ENCODE peak calls at places on chromosomes 3 and 15, in seven cellular contexts. J is GM12865, Q is tibial artery, Y is upper lobe of right lung, G is NB4, N is cardiac muscle cell, H is transverse colon. C is an unnamed sample.

GRCh38 chr3:128499724-128500275 is 6.8 kb upstream of the GATA2 start:
- DNase-seq in J (no peak), Q (no peak), Y (no peak), G (no peak), N (peak; percentile 46), H (no peak), C (no peak)

GRCh38 chr3:143450656-143451055 is 331.1 kb downstream of the CHST2 start:
- DNase-seq in J (no peak), Q (no peak), Y (no peak), G (no peak), N (no peak), H (no peak), C (no peak)

GRCh38 chr3:161217496-161217895 is 3.6 kb upstream of the NMD3 start:
- DNase-seq in J (no peak), Q (no peak), Y (no peak), G (peak; percentile 66), N (peak; percentile 7), H (no peak), C (no peak)

GRCh38 chr3:50122661-50123391 is 32.3 kb upstream of the SEMA3F start:
- DNase-seq in J (no peak), Q (no peak), Y (peak; percentile 60), G (no peak), N (no peak), H (no peak), C (no peak)

GRCh38 chr15:26901036-26901435 is 34.2 kb downstream of the GABRA5 start:
- DNase-seq in J (no peak), Q (no peak), Y (no peak), G (no peak), N (no peak), H (no peak), C (peak; percentile 97)

GRCh38 chr3:116059421-116060096 is 385.7 kb downstream of the LSAMP start:
- DNase-seq in J (no peak), Q (no peak), Y (no peak), G (no peak), N (peak; percentile 29), H (no peak), C (no peak)

GRCh38 chr15:29268706-29269484 is 727 bp downstream of the NSMCE3 start:
- DNase-seq in J (peak; percentile 70), Q (peak; percentile 21), Y (peak; percentile 68), G (peak; percentile 52), N (peak; percentile 33), H (peak; percentile 47), C (no peak)

GRCh38 chr15:89845305-89845893 is 30.7 kb upstream of the ANPEP start:
- DNase-seq in J (no peak), Q (no peak), Y (no peak), G (no peak), N (peak; percentile 89), H (no peak), C (no peak)

GRCh38 chr15:98160236-98160635 is 199.7 kb downstream of the ARRDC4 start:
- DNase-seq in J (peak; percentile 69), Q (no peak), Y (no peak), G (peak; percentile 96), N (no peak), H (no peak), C (no peak)

GRCh38 chr3:50078091-50078490 is 10.6 kb upstream of the RBM5 start:
- DNase-seq in J (no peak), Q (no peak), Y (no peak), G (no peak), N (no peak), H (no peak), C (no peak)

GRCh38 chr3:195517030-195517429 is 26.1 kb downstream of the PPP1R2 start:
- DNase-seq in J (no peak), Q (no peak), Y (no peak), G (no peak), N (no peak), H (no peak), C (no peak)

DNA sequence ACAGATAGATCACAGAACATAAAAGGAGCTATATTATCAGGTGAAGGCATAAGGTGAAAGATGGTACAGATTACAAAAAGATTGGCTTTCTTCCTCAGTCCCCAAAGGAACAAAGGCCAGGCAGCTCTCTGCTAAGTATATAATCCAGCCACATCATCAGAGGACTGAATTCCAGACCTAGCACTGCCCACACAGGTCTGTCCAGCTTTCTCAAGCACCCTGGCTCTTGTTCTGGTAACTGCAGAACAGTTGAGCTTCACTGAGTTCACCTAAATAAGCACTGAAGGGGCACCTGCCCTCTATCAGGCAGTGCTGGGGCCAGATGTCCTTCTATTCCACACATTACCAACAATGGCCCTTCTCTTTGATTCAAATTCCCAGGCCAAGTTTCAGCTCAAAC is 6.3 kb downstream of the DUOXA1 start:
- DNase-seq in J (no peak), Q (no peak), Y (peak; percentile 51), G (no peak), N (no peak), H (no peak), C (no peak)
- H3K4me3 ChIP-seq in J (no peak overlapping the region), Q (no peak overlapping the region), Y (no peak overlapping the region), G (no peak overlapping the region), N (no peak overlapping the region), H (no peak overlapping the region), C (no peak overlapping the region)

GRCh38 chr3:147356909-147357733 is 49.2 kb downstream of the ZIC4 start:
- DNase-seq in J (no peak), Q (no peak), Y (no peak), G (no peak), N (no peak), H (no peak), C (no peak)

GRCh38 chr3:147358144-147358992 is 48.0 kb downstream of the ZIC4 start:
- DNase-seq in J (no peak), Q (no peak), Y (no peak), G (no peak), N (no peak), H (no peak), C (no peak)

GRCh38 chr3:147354621-147355020 is 51.7 kb downstream of the ZIC4 start:
- DNase-seq in J (no peak), Q (no peak), Y (no peak), G (no peak), N (no peak), H (no peak), C (no peak)

GRCh38 chr3:147355104-147355854 is 51.1 kb downstream of the ZIC4 start:
- DNase-seq in J (no peak), Q (no peak), Y (no peak), G (no peak), N (no peak), H (no peak), C (no peak)

GRCh38 chr3:147356145-147356908 is 50.0 kb downstream of the ZIC4 start:
- DNase-seq in J (no peak), Q (no peak), Y (no peak), G (no peak), N (no peak), H (no peak), C (no peak)
- TF ChIP-seq CTCF in J (no peak), Q (no peak), Y (no peak), G (no peak), N (no peak), H (no peak), C (no peak)

GRCh38 chr3:114418724-114419543 is 125.1 kb downstream of the TIGIT start:
- DNase-seq in J (peak; percentile 72), Q (no peak), Y (no peak), G (peak; percentile 72), N (peak; percentile 95), H (no peak), C (peak; percentile 42)

GRCh38 chr3:114417265-114417664 is 123.4 kb downstream of the TIGIT start:
- DNase-seq in J (no peak), Q (no peak), Y (no peak), G (no peak), N (peak; percentile 6), H (no peak), C (no peak)

GRCh38 chr3:114420072-114420471 is 126.2 kb downstream of the TIGIT start:
- DNase-seq in J (no peak), Q (no peak), Y (no peak), G (peak; percentile 2), N (no peak), H (no peak), C (no peak)

GRCh38 chr3:114417682-114418081 is 123.9 kb downstream of the TIGIT start:
- DNase-seq in J (no peak), Q (no peak), Y (no peak), G (no peak), N (peak; percentile 29), H (no peak), C (no peak)

DNA sequence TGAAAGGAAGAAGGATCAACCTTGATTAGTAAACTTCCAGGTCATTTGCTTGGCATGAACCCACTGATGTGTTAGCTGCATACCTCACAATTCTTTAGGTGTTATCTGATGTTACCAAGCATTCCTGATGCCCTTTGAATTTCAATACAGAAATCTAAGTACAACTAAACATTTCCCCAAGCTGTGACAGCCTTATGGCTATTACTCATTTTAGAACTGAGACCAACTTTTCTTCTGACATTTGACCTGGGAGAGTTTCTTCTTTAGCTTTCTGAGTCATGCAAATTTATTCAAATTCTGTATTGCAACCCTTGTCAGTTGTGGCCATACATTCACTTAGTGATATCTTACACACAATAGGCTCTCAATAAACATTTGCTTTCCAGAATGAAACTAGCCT is 124.3 kb downstream of the TIGIT start:
- DNase-seq in J (peak; percentile 60), Q (no peak), Y (no peak), G (no peak), N (peak; percentile 21), H (no peak), C (no peak)
- H3K4me3 ChIP-seq in J (no peak overlapping the region), Q (no peak overlapping the region), Y (no peak overlapping the region), G (no peak overlapping the region), N (no peak overlapping the region), H (no peak overlapping the region), C (no peak overlapping the region)

GRCh38 chr3:73432723-73433032 is 192.1 kb downstream of the PDZRN3 start:
- DNase-seq in J (no peak), Q (no peak), Y (no peak), G (no peak), N (no peak), H (no peak), C (no peak)
- TF ChIP-seq CTCF in J (no peak), Q (no peak), Y (no peak), G (no peak), N (no peak), H (no peak), C (no peak)

GRCh38 chr3:12287727-12288465 is 974 bp upstream of the PPARG start:
- DNase-seq in J (no peak), Q (no peak), Y (peak; percentile 83), G (peak; percentile 61), N (peak; percentile 68), H (peak; percentile 54), C (no peak)
- H3K4me3 ChIP-seq in J (no peak overlapping the region), Q (peak overlapping the region; percentile 59), Y (peak overlapping the region; percentile 58), G (peak overlapping the region; percentile 53), N (peak overlapping the region; percentile 51), H (peak overlapping the region; percentile 93), C (peak overlapping the region; percentile 56)

GRCh38 chr3:65351753-65352152 is 664.0 kb upstream of the ADAMTS9 start:
- DNase-seq in J (no peak), Q (no peak), Y (no peak), G (no peak), N (no peak), H (no peak), C (no peak)
- TF ChIP-seq CTCF in J (no peak), Q (no peak), Y (no peak), G (no peak), N (no peak), H (no peak), C (no peak)

DNA sequence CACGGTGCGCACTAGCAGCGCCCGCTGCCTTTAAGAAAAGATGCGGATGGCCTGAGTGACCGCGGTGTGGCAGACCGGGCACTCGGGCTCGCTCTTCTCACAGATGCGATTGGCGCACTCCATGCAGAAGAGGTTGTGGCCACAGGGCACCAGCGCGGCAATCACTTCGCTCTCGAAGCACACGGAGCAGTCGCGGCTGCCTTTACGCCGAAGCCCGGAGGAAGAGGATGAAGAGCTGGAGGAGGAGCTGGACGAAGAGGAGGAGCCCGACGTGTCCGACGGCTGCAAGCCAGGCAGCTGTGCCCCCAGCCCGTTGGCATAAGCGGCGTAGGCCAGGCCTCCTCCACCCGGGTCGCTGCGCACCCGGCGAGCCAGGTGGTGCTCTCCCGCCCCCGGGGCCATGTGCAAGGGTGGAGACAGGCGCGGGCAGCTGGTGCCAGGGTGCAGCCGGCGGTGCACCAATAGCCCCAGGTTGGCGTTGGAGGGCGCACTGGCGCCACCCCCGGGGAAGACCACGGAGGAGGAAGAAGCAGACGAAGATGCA is 2.6 kb downstream of the MEX3B start:
- DNase-seq in J (no peak), Q (no peak), Y (no peak), G (no peak), N (no peak), H (no peak), C (no peak)
- H3K4me3 ChIP-seq in J (no peak overlapping the region), Q (no peak overlapping the region), Y (no peak overlapping the region), G (no peak overlapping the region), N (no peak overlapping the region), H (peak overlapping the region; percentile 90), C (no peak overlapping the region)